ENCODE peak calls at places on chromosome 1, in eight cellular contexts. V is CD8-positive, alpha-beta memory T cell; X is GM23248; J is body of pancreas; R is cardiac muscle cell; E is right atrium auricular region; C is aorta; N is heart right ventricle. L is an unnamed sample.

GRCh38 chr1:109392788-109393580 is 4.7 kb downstream of the SORT1 start:
- DNase-seq in V (no peak), X (peak; percentile 68), J (peak; percentile 72), R (peak; percentile 86), E (peak; percentile 86), C (peak; percentile 63), N (peak; percentile 71), L (peak; percentile 71)

GRCh38 chr1:55378582-55378981 is 163.4 kb upstream of the USP24 start:
- DNase-seq in V (no peak), X (peak; percentile 45), J (peak; percentile 61), R (peak; percentile 71), E (peak; percentile 56), C (peak; percentile 68), N (no peak), L (peak; percentile 43)

GRCh38 chr1:197360068-197360467 is 92.0 kb downstream of the CRB1 start:
- DNase-seq in V (no peak), X (peak; percentile 26), J (peak; percentile 24), R (no peak), E (no peak), C (no peak), N (no peak), L (no peak)

GRCh38 chr1:183186820-183187219 is 756 bp downstream of the LAMC2 start:
- DNase-seq in V (no peak), X (no peak), J (no peak), R (no peak), E (no peak), C (no peak), N (no peak), L (no peak)

GRCh38 chr1:81160696-81161095 is 640.0 kb upstream of the ADGRL2 start:
- DNase-seq in V (no peak), X (no peak), J (no peak), R (no peak), E (no peak), C (no peak), N (no peak), L (no peak)

GRCh38 chr1:162616848-162617247 is 15.4 kb upstream of the DDR2 start:
- DNase-seq in V (no peak), X (no peak), J (no peak), R (no peak), E (no peak), C (no peak), N (no peak), L (no peak)

GRCh38 chr1:24641646-24642151 is 1.4 kb upstream of the SRRM1 start:
- DNase-seq in V (peak; percentile 55), X (peak; percentile 77), J (peak; percentile 24), R (no peak), E (no peak), C (peak; percentile 62), N (peak; percentile 33), L (peak; percentile 54)

GRCh38 chr1:218351617-218352438 is 6.7 kb downstream of the TGFB2 start:
- DNase-seq in V (no peak), X (peak; percentile 50), J (no peak), R (no peak), E (no peak), C (peak; percentile 60), N (no peak), L (no peak)

GRCh38 chr1:225962440-225962975 is 21.5 kb upstream of the LEFTY2 start:
- DNase-seq in V (peak; percentile 62), X (peak; percentile 36), J (peak; percentile 66), R (peak; percentile 78), E (no peak), C (peak; percentile 63), N (peak; percentile 57), L (no peak)

GRCh38 chr1:9867408-9868243 is 42.4 kb downstream of the CTNNBIP1 start:
- DNase-seq in V (peak; percentile 90), X (peak; percentile 71), J (peak; percentile 81), R (peak; percentile 82), E (peak; percentile 83), C (peak; percentile 85), N (peak; percentile 79), L (peak; percentile 83)

GRCh38 chr1:192639607-192640368 is 3.8 kb downstream of the RGS13 start:
- DNase-seq in V (no peak), X (peak; percentile 54), J (no peak), R (no peak), E (no peak), C (no peak), N (no peak), L (no peak)

GRCh38 chr1:53890522-53890941 is 935 bp upstream of the YIPF1 start:
- DNase-seq in V (no peak), X (no peak), J (no peak), R (no peak), E (no peak), C (no peak), N (no peak), L (no peak)

GRCh38 chr1:68111804-68112436 is 61.5 kb upstream of the DIRAS3 start:
- DNase-seq in V (no peak), X (peak; percentile 92), J (peak; percentile 70), R (peak; percentile 77), E (no peak), C (peak; percentile 70), N (peak; percentile 72), L (peak; percentile 41)

GRCh38 chr1:59332983-59333382 is 36.1 kb downstream of the FGGY start:
- DNase-seq in V (no peak), X (peak; percentile 57), J (no peak), R (no peak), E (no peak), C (no peak), N (no peak), L (no peak)

GRCh38 chr1:8090241-8090702 is 64.2 kb upstream of the ERRFI1 start:
- DNase-seq in V (no peak), X (peak; percentile 95), J (no peak), R (no peak), E (no peak), C (no peak), N (no peak), L (no peak)

GRCh38 chr1:33802268-33802667 is 61.6 kb upstream of the HMGB4 start:
- DNase-seq in V (no peak), X (no peak), J (no peak), R (no peak), E (no peak), C (no peak), N (no peak), L (no peak)

GRCh38 chr1:217617120-217617519 is 13.8 kb downstream of the GPATCH2 start:
- DNase-seq in V (no peak), X (no peak), J (no peak), R (no peak), E (no peak), C (no peak), N (no peak), L (no peak)

GRCh38 chr1:210394281-210394798 is 65.6 kb downstream of the HHAT start:
- DNase-seq in V (no peak), X (peak; percentile 28), J (no peak), R (no peak), E (peak; percentile 73), C (peak; percentile 55), N (no peak), L (no peak)

GRCh38 chr1:201540846-201541735 is 2.2 kb downstream of the NAV1 start:
- DNase-seq in V (no peak), X (no peak), J (no peak), R (no peak), E (no peak), C (no peak), N (no peak), L (no peak)

GRCh38 chr1:31795801-31796621 is 19.8 kb downstream of the SPOCD1 start:
- DNase-seq in V (peak; percentile 7), X (peak; percentile 87), J (no peak), R (no peak), E (no peak), C (no peak), N (no peak), L (no peak)

GRCh38 chr1:59013928-59014279 is 230.1 kb upstream of the JUN start:
- DNase-seq in V (no peak), X (no peak), J (no peak), R (no peak), E (no peak), C (no peak), N (no peak), L (no peak)

GRCh38 chr1:19373206-19374126 is 61.3 kb downstream of the SLC66A1 start:
- DNase-seq in V (no peak), X (peak; percentile 68), J (no peak), R (no peak), E (no peak), C (peak; percentile 17), N (no peak), L (no peak)

GRCh38 chr1:19376428-19377372 is 64.6 kb downstream of the SLC66A1 start:
- DNase-seq in V (no peak), X (no peak), J (no peak), R (no peak), E (no peak), C (no peak), N (no peak), L (no peak)

GRCh38 chr1:19375621-19376020 is 63.5 kb downstream of the SLC66A1 start:
- DNase-seq in V (no peak), X (no peak), J (no peak), R (no peak), E (no peak), C (no peak), N (no peak), L (no peak)

GRCh38 chr1:19374402-19374801 is 62.3 kb downstream of the SLC66A1 start:
- DNase-seq in V (no peak), X (peak; percentile 40), J (no peak), R (no peak), E (no peak), C (no peak), N (no peak), L (no peak)

DNA sequence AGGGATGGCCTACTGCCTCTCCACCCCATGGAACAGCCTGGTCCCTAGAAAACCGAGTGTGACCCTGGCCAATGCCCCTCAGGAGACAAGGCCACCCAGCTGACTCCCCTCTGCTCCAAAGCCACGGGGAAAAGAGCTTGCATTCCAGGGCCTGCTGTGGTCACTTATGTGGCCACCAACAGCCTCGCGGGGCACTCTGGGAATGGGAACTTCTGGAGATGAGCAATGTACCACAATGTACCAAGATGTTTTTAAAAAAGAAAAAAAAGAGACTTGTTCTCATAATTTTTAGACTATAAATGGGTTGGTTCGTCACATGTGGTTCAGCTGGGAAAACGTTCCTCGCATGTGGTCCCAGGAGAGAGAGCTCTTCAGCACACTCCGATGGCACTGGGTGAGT is 62.8 kb downstream of the SLC66A1 start:
- DNase-seq in V (no peak), X (no peak), J (no peak), R (no peak), E (no peak), C (peak; percentile 30), N (no peak), L (no peak)
- H3K27ac ChIP-seq in V (no peak overlapping the region), X (peak overlapping the region; percentile 14), J (no peak overlapping the region), R (no peak overlapping the region), E (no peak overlapping the region), C (no peak overlapping the region), N (no peak overlapping the region), L (no peak overlapping the region)

GRCh38 chr1:61978866-61979265 is 215.8 kb upstream of the L1TD1 start:
- DNase-seq in V (no peak), X (no peak), J (no peak), R (no peak), E (no peak), C (no peak), N (no peak), L (no peak)
- H3K4me3 ChIP-seq in V (no peak overlapping the region), X (no peak overlapping the region), J (no peak overlapping the region), R (no peak overlapping the region), E (no peak overlapping the region), C (no peak overlapping the region), N (no peak overlapping the region), L (no peak overlapping the region)

GRCh38 chr1:221832617-221833016 is 90.7 kb upstream of the DUSP10 start:
- DNase-seq in V (no peak), X (no peak), J (no peak), R (no peak), E (no peak), C (no peak), N (peak; percentile 17), L (no peak)
- H3K27ac ChIP-seq in V (no peak overlapping the region), X (no peak overlapping the region), J (no peak overlapping the region), R (no peak overlapping the region), E (no peak overlapping the region), C (no peak overlapping the region), N (no peak overlapping the region), L (no peak overlapping the region)

GRCh38 chr1:63908016-63908415 is 134.2 kb downstream of the ROR1 start:
- DNase-seq in V (no peak), X (no peak), J (no peak), R (no peak), E (no peak), C (no peak), N (no peak), L (no peak)
- H3K4me3 ChIP-seq in V (no peak overlapping the region), X (no peak overlapping the region), J (no peak overlapping the region), R (no peak overlapping the region), E (no peak overlapping the region), C (no peak overlapping the region), N (no peak overlapping the region), L (no peak overlapping the region)